ENCODE peak calls at places on chromosomes 2 and 18, in seven cellular contexts. U is GM13977, J is A549, C is fibroblast of lung, D is MCF 10A, N is LNCaP clone FGC, K is chondrocyte. G is an unnamed sample.

GRCh38 chr2:240481720-240482119 is 46.3 kb downstream of the GPC1 start:
- DNase-seq in C (no peak), N (no peak), U (peak), K (peak), D (no peak), J (no peak), G (no peak)

GRCh38 chr18:54740146-54740844 is 88.0 kb upstream of the RAB27B start:
- DNase-seq in K (no peak), D (peak), C (peak), U (no peak), N (no peak), J (peak), G (no peak)

GRCh38 chr18:40006553-40007073 is 1948.4 kb upstream of the PIK3C3 start:
- DNase-seq in U (no peak), J (no peak), D (peak), C (no peak), N (no peak), K (no peak), G (no peak)

GRCh38 chr2:165203689-165204559 is at the start of gene SCN3A:
- DNase-seq in D (peak), C (peak), K (no peak), J (peak), N (no peak), U (no peak), G (no peak)

GRCh38 chr2:85861650-85862049 is 27.1 kb downstream of the ST3GAL5 start:
- DNase-seq in U (no peak), D (no peak), C (no peak), N (no peak), K (no peak), J (no peak), G (no peak)

GRCh38 chr2:169734172-169734847 is 678 bp downstream of the KLHL23 start:
- DNase-seq in C (peak), J (no peak), D (peak), N (no peak), K (no peak), U (peak), G (no peak)

GRCh38 chr2:157931542-157931941 is 55.4 kb upstream of the ACVR1 start:
- DNase-seq in C (no peak), U (no peak), J (no peak), K (no peak), N (peak), D (no peak), G (no peak)

GRCh38 chr2:15645720-15646385 is 54.2 kb downstream of the DDX1 start:
- DNase-seq in J (no peak), K (no peak), D (no peak), U (no peak), N (no peak), C (no peak), G (no peak)

GRCh38 chr2:181203916-181204315 is 223.5 kb downstream of the UBE2E3 start:
- DNase-seq in C (peak), K (no peak), J (no peak), U (no peak), N (no peak), D (no peak), G (no peak)

GRCh38 chr18:76588591-76589303 is 93.7 kb upstream of the ZNF516 start:
- DNase-seq in C (peak), K (no peak), N (no peak), D (no peak), U (no peak), J (no peak), G (no peak)

GRCh38 chr18:14978962-14979535 is 231.1 kb downstream of the ANKRD30B start:
- DNase-seq in U (no peak), N (no peak), K (no peak), D (peak), J (peak), C (no peak), G (peak)
- TF ChIP-seq CTCF in U (no peak), N (peak), K (no peak), D (peak), J (no peak), C (peak), G (peak)

DNA sequence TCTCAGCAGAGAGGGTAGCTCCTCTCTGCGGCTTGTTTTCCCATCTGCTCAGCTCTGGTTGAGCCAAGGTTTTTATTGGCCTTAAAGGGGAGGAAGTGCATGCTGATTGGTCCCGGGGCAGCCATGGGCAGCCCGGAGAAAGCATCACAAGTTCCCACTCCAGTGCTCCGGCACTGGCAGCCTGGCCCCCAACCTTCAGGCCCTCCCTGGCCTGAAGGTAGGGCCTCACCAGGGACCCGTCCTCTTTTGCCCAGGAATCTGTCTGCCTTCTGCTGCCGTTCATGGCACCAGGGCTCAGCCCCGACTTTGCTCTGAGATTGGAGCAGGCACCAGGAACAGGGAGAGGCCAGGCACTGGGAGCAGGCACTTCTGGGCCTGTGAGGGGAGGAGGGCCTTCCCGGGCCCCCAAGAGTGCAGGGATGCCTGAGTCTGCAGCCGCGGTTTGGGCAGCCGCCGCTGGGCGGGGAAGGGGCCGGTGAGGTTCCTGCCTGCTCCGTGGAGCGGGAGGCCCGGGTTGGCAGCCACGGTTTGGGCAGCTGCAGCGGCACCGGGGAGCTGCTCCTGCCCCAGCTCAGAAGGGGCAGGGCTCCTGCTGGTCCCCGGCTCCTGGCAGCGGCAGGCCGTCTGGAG is 17.5 kb upstream of the ILKAP start:
- DNase-seq in D (no peak), N (no peak), U (no peak), C (peak), J (no peak), K (no peak), G (no peak)
- TF ChIP-seq CTCF in D (no peak), N (no peak), U (no peak), C (no peak), J (no peak), K (no peak), G (no peak)

GRCh38 chr18:31685097-31686082 is 1.0 kb upstream of the B4GALT6 start:
- DNase-seq in J (peak), U (peak), N (peak), D (peak), C (peak), K (no peak), G (peak)
- TF ChIP-seq CTCF in J (peak), U (peak), N (peak), D (peak), C (peak), K (peak), G (peak)

GRCh38 chr2:232435375-232435648 is 20.6 kb upstream of the ALPI start:
- DNase-seq in U (no peak), J (no peak), N (no peak), D (no peak), C (no peak), K (no peak), G (no peak)
- TF ChIP-seq CTCF in U (no peak), J (no peak), N (no peak), D (no peak), C (no peak), K (no peak), G (no peak)

GRCh38 chr2:48219234-48219554 is 310.8 kb upstream of the STON1 start:
- DNase-seq in D (no peak), N (no peak), J (no peak), C (no peak), U (no peak), K (no peak), G (no peak)
- TF ChIP-seq CTCF in D (no peak), N (no peak), J (no peak), C (no peak), U (no peak), K (no peak), G (no peak)

DNA sequence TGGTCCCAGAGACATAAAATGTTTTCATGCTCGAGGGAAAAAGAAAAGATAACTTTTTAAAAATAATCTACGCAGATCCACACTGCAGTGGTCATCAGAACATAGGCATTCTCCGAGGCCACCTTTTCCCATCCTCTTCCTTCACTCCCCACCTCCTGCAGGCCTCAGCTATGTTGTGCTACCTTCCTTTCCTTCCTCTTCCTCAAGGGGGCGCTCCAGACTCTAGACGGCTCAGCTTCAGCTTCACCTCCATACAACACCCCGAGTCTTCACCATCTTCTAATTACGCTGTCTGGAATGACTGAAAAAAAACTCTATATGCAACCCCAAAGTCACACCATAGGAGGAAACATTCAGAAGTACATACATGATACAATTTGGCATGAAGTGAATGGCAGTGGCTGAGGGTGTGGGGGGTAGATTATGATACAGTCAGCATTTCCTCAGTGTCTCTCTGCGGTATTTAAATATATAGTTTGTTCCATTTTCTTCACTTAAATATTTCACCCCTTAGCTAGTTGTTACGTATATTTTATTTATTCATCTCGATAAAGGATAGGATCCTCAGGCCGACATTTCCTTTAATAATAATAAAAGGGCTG is 583.6 kb downstream of the IRS1 start:
- DNase-seq in U (peak), K (no peak), N (no peak), J (peak), C (peak), D (peak), G (no peak)
- TF ChIP-seq CTCF in U (peak), K (peak), N (peak), J (peak), C (peak), D (no peak), G (peak)